ENCODE peak calls at places on chromosomes 5 and 9, in nine cellular contexts. I is uterus, G is NCI-H2081, F is hepatocyte, K is mesenchymal stem cell, Z is heart right ventricle, D is foreskin fibroblast, C is cerebellar cortex, R is GM12865. X is an unnamed sample.

GRCh38 chr9:127021664-127022337 is 100.6 kb downstream of the ANGPTL2 start:
- DNase-seq in I (peak), G (peak), F (peak), K (peak), Z (peak), D (peak), C (peak), R (no peak), X (peak)

GRCh38 chr5:166720026-166720425 is 1571.4 kb upstream of the WWC1 start:
- DNase-seq in I (no peak), G (no peak), F (no peak), K (no peak), Z (no peak), D (peak), C (no peak), R (no peak), X (no peak)

GRCh38 chr9:133642708-133643361 is 6.7 kb downstream of the DBH start:
- DNase-seq in I (no peak), G (no peak), F (no peak), K (no peak), Z (no peak), D (no peak), C (no peak), R (no peak), X (no peak)

GRCh38 chr9:98974994-98975712 is 31.4 kb downstream of the COL15A1 start:
- DNase-seq in I (peak), G (peak), F (peak), K (peak), Z (peak), D (peak), C (peak), R (peak), X (peak)

GRCh38 chr5:152303841-152304240 is 101.2 kb downstream of the NMUR2 start:
- DNase-seq in I (no peak), G (no peak), F (no peak), K (no peak), Z (no peak), D (no peak), C (no peak), R (no peak), X (no peak)

GRCh38 chr5:43221502-43221901 is 29.5 kb downstream of the NIM1K start:
- DNase-seq in I (no peak), G (no peak), F (no peak), K (no peak), Z (no peak), D (no peak), C (no peak), R (no peak), X (no peak)

GRCh38 chr9:114364123-114364522 is 23.7 kb downstream of the AKNA start:
- DNase-seq in I (no peak), G (no peak), F (no peak), K (peak), Z (no peak), D (peak), C (no peak), R (no peak), X (no peak)

GRCh38 chr5:141713616-141714309 is 31.7 kb upstream of the ARAP3 start:
- DNase-seq in I (no peak), G (no peak), F (peak), K (peak), Z (no peak), D (no peak), C (no peak), R (no peak), X (no peak)

GRCh38 chr5:159515909-159516415 is 185.7 kb upstream of the IL12B start:
- DNase-seq in I (peak), G (no peak), F (peak), K (peak), Z (peak), D (peak), C (peak), R (peak), X (peak)

GRCh38 chr5:149611327-149611726 is 30.0 kb downstream of the ARHGEF37 start:
- DNase-seq in I (peak), G (no peak), F (peak), K (peak), Z (no peak), D (peak), C (peak), R (no peak), X (no peak)

GRCh38 chr9:121827251-121827967 is 176.0 kb downstream of the DAB2IP start:
- DNase-seq in I (peak), G (no peak), F (no peak), K (no peak), Z (no peak), D (no peak), C (no peak), R (no peak), X (no peak)

GRCh38 chr9:117545846-117546245 is 131.0 kb upstream of the ASTN2 start:
- DNase-seq in I (no peak), G (no peak), F (no peak), K (no peak), Z (no peak), D (no peak), C (no peak), R (no peak), X (no peak)